ENCODE peak calls at places on chromosomes 12 and 14, in eight cellular contexts. One of them, this sample, is unnamed.

GRCh38 chr12:563250-563781 is 99.9 kb downstream of the NINJ2 start:
- DNase-seq in IMR-90: no peak
- DNase-seq in A549: no peak
- DNase-seq in WTC11: no peak
- DNase-seq in SK-N-SH: no peak
- DNase-seq in K562: no peak
- DNase-seq in GM12878: no peak
- DNase-seq in HepG2: no peak
- DNase-seq in this sample: no peak

GRCh38 chr12:131133015-131133905 is 179.6 kb downstream of the ADGRD1 start:
- DNase-seq in IMR-90: no peak
- DNase-seq in A549: no peak
- DNase-seq in WTC11: no peak
- DNase-seq in SK-N-SH: no peak
- DNase-seq in K562: no peak
- DNase-seq in GM12878: no peak
- DNase-seq in HepG2: no peak
- DNase-seq in this sample: no peak

GRCh38 chr14:101559250-101559623 is 2.1 kb upstream of the DIO3 start:
- DNase-seq in IMR-90: no peak
- DNase-seq in A549: no peak
- DNase-seq in WTC11: no peak
- DNase-seq in SK-N-SH: peak; percentile 26
- DNase-seq in K562: no peak
- DNase-seq in GM12878: no peak
- DNase-seq in HepG2: no peak
- DNase-seq in this sample: no peak

GRCh38 chr12:45730116-45730841 is 773 bp downstream of the ARID2 start:
- DNase-seq in IMR-90: peak; percentile 43
- DNase-seq in A549: peak; percentile 75
- DNase-seq in WTC11: peak; percentile 35
- DNase-seq in SK-N-SH: peak; percentile 56
- DNase-seq in K562: peak; percentile 63
- DNase-seq in GM12878: no peak
- DNase-seq in HepG2: no peak
- DNase-seq in this sample: peak; percentile 62

GRCh38 chr14:22976620-22977433 is 5.5 kb downstream of the AJUBA start:
- DNase-seq in IMR-90: peak; percentile 63
- DNase-seq in A549: peak; percentile 83
- DNase-seq in WTC11: no peak
- DNase-seq in SK-N-SH: no peak
- DNase-seq in K562: no peak
- DNase-seq in GM12878: no peak
- DNase-seq in HepG2: peak; percentile 99
- DNase-seq in this sample: no peak

GRCh38 chr14:97077253-97077653 is 280.1 kb downstream of the VRK1 start:
- DNase-seq in IMR-90: no peak
- DNase-seq in A549: peak; percentile 19
- DNase-seq in WTC11: no peak
- DNase-seq in SK-N-SH: peak; percentile 37
- DNase-seq in K562: peak; percentile 75
- DNase-seq in GM12878: peak; percentile 30
- DNase-seq in HepG2: no peak
- DNase-seq in this sample: no peak

GRCh38 chr14:20750194-20750593 is 4.5 kb downstream of the EDDM3A start:
- DNase-seq in IMR-90: no peak
- DNase-seq in A549: no peak
- DNase-seq in WTC11: no peak
- DNase-seq in SK-N-SH: no peak
- DNase-seq in K562: no peak
- DNase-seq in GM12878: no peak
- DNase-seq in HepG2: no peak
- DNase-seq in this sample: no peak

GRCh38 chr12:45415393-45415817 is 199.5 kb downstream of the ANO6 start:
- DNase-seq in IMR-90: peak; percentile 100
- DNase-seq in A549: peak; percentile 89
- DNase-seq in WTC11: no peak
- DNase-seq in SK-N-SH: no peak
- DNase-seq in K562: peak; percentile 56
- DNase-seq in GM12878: peak; percentile 17
- DNase-seq in HepG2: peak; percentile 2
- DNase-seq in this sample: no peak

GRCh38 chr12:65200007-65200665 is 30.8 kb downstream of the LEMD3 start:
- DNase-seq in IMR-90: peak; percentile 13
- DNase-seq in A549: no peak
- DNase-seq in WTC11: no peak
- DNase-seq in SK-N-SH: no peak
- DNase-seq in K562: no peak
- DNase-seq in GM12878: no peak
- DNase-seq in HepG2: no peak
- DNase-seq in this sample: no peak

GRCh38 chr14:42248131-42248530 is 641.5 kb downstream of the LRFN5 start:
- DNase-seq in IMR-90: no peak
- DNase-seq in A549: no peak
- DNase-seq in WTC11: no peak
- DNase-seq in SK-N-SH: no peak
- DNase-seq in K562: no peak
- DNase-seq in GM12878: no peak
- DNase-seq in HepG2: no peak
- DNase-seq in this sample: no peak

GRCh38 chr14:53306926-53307325 is 153.8 kb upstream of the DDHD1 start:
- DNase-seq in IMR-90: peak; percentile 71
- DNase-seq in A549: no peak
- DNase-seq in WTC11: no peak
- DNase-seq in SK-N-SH: no peak
- DNase-seq in K562: no peak
- DNase-seq in GM12878: no peak
- DNase-seq in HepG2: peak; percentile 16
- DNase-seq in this sample: no peak

GRCh38 chr12:3700861-3701260 is 52.0 kb downstream of the CRACR2A start:
- DNase-seq in IMR-90: peak; percentile 51
- DNase-seq in A549: no peak
- DNase-seq in WTC11: no peak
- DNase-seq in SK-N-SH: no peak
- DNase-seq in K562: no peak
- DNase-seq in GM12878: no peak
- DNase-seq in HepG2: no peak
- DNase-seq in this sample: no peak

GRCh38 chr12:79769860-79770485 is 79.2 kb upstream of the PAWR start:
- DNase-seq in IMR-90: no peak
- DNase-seq in A549: no peak
- DNase-seq in WTC11: no peak
- DNase-seq in SK-N-SH: no peak
- DNase-seq in K562: no peak
- DNase-seq in GM12878: no peak
- DNase-seq in HepG2: no peak
- DNase-seq in this sample: no peak

GRCh38 chr12:32201996-32202395 is 95.3 kb downstream of the BICD1 start:
- DNase-seq in IMR-90: no peak
- DNase-seq in A549: no peak
- DNase-seq in WTC11: no peak
- DNase-seq in SK-N-SH: no peak
- DNase-seq in K562: no peak
- DNase-seq in GM12878: no peak
- DNase-seq in HepG2: no peak
- DNase-seq in this sample: no peak

GRCh38 chr14:74402264-74403251 is 23.5 kb downstream of the SYNDIG1L start:
- DNase-seq in IMR-90: no peak
- DNase-seq in A549: no peak
- DNase-seq in WTC11: no peak
- DNase-seq in SK-N-SH: peak; percentile 47
- DNase-seq in K562: no peak
- DNase-seq in GM12878: no peak
- DNase-seq in HepG2: no peak
- DNase-seq in this sample: no peak

GRCh38 chr12:22046968-22047390 is 961 bp downstream of the CMAS start:
- DNase-seq in IMR-90: peak; percentile 34
- DNase-seq in A549: no peak
- DNase-seq in WTC11: no peak
- DNase-seq in SK-N-SH: no peak
- DNase-seq in K562: no peak
- DNase-seq in GM12878: no peak
- DNase-seq in HepG2: no peak
- DNase-seq in this sample: no peak

GRCh38 chr12:124233846-124234620 is 60.9 kb upstream of the RFLNA start:
- DNase-seq in IMR-90: no peak
- DNase-seq in A549: no peak
- DNase-seq in WTC11: no peak
- DNase-seq in SK-N-SH: no peak
- DNase-seq in K562: no peak
- DNase-seq in GM12878: no peak
- DNase-seq in HepG2: no peak
- DNase-seq in this sample: no peak

GRCh38 chr14:96592591-96593388 is 90.6 kb downstream of the PAPOLA start:
- DNase-seq in IMR-90: peak; percentile 17
- DNase-seq in A549: peak; percentile 45
- DNase-seq in WTC11: peak; percentile 80
- DNase-seq in SK-N-SH: peak; percentile 96
- DNase-seq in K562: peak; percentile 57
- DNase-seq in GM12878: no peak
- DNase-seq in HepG2: peak; percentile 10
- DNase-seq in this sample: peak; percentile 21

GRCh38 chr12:12721251-12721689 is 4.1 kb downstream of the CDKN1B start:
- DNase-seq in IMR-90: no peak
- DNase-seq in A549: peak; percentile 69
- DNase-seq in WTC11: no peak
- DNase-seq in SK-N-SH: no peak
- DNase-seq in K562: peak; percentile 44
- DNase-seq in GM12878: no peak
- DNase-seq in HepG2: no peak
- DNase-seq in this sample: no peak

GRCh38 chr12:111287125-111287900 is 81.6 kb downstream of the PHETA1 start:
- DNase-seq in IMR-90: no peak
- DNase-seq in A549: no peak
- DNase-seq in WTC11: no peak
- DNase-seq in SK-N-SH: no peak
- DNase-seq in K562: no peak
- DNase-seq in GM12878: no peak
- DNase-seq in HepG2: no peak
- DNase-seq in this sample: no peak

GRCh38 chr12:111283986-111284385 is 84.9 kb downstream of the PHETA1 start:
- DNase-seq in IMR-90: no peak
- DNase-seq in A549: no peak
- DNase-seq in WTC11: no peak
- DNase-seq in SK-N-SH: no peak
- DNase-seq in K562: no peak
- DNase-seq in GM12878: no peak
- DNase-seq in HepG2: no peak
- DNase-seq in this sample: no peak

GRCh38 chr12:111284709-111285108 is 84.2 kb downstream of the PHETA1 start:
- DNase-seq in IMR-90: no peak
- DNase-seq in A549: no peak
- DNase-seq in WTC11: no peak
- DNase-seq in SK-N-SH: no peak
- DNase-seq in K562: no peak
- DNase-seq in GM12878: no peak
- DNase-seq in HepG2: no peak
- DNase-seq in this sample: no peak

GRCh38 chr12:111288771-111289170 is 80.1 kb downstream of the PHETA1 start:
- DNase-seq in IMR-90: no peak
- DNase-seq in A549: no peak
- DNase-seq in WTC11: no peak
- DNase-seq in SK-N-SH: no peak
- DNase-seq in K562: no peak
- DNase-seq in GM12878: no peak
- DNase-seq in HepG2: no peak
- DNase-seq in this sample: no peak

GRCh38 chr12:111285191-111285590 is 83.7 kb downstream of the PHETA1 start:
- DNase-seq in IMR-90: no peak
- DNase-seq in A549: no peak
- DNase-seq in WTC11: peak; percentile 46
- DNase-seq in SK-N-SH: no peak
- DNase-seq in K562: no peak
- DNase-seq in GM12878: no peak
- DNase-seq in HepG2: no peak
- DNase-seq in this sample: no peak
- TF ChIP-seq USF2 in IMR-90: no peak
- TF ChIP-seq USF2 in A549: no peak
- TF ChIP-seq USF2 in WTC11: no peak
- TF ChIP-seq USF2 in SK-N-SH: no peak
- TF ChIP-seq USF2 in K562: no peak
- TF ChIP-seq USF2 in GM12878: no peak
- TF ChIP-seq USF2 in HepG2: no peak
- TF ChIP-seq USF2 in this sample: no peak

GRCh38 chr12:6167327-6168280 is 32.6 kb upstream of the CD9 start:
- DNase-seq in IMR-90: peak; percentile 99
- DNase-seq in A549: peak; percentile 61
- DNase-seq in WTC11: no peak
- DNase-seq in SK-N-SH: no peak
- DNase-seq in K562: peak; percentile 87
- DNase-seq in GM12878: peak; percentile 62
- DNase-seq in HepG2: peak; percentile 30
- DNase-seq in this sample: no peak

GRCh38 chr12:6166808-6167207 is 33.4 kb upstream of the CD9 start:
- DNase-seq in IMR-90: no peak
- DNase-seq in A549: no peak
- DNase-seq in WTC11: no peak
- DNase-seq in SK-N-SH: no peak
- DNase-seq in K562: no peak
- DNase-seq in GM12878: no peak
- DNase-seq in HepG2: no peak
- DNase-seq in this sample: no peak

GRCh38 chr12:6172086-6172485 is 28.1 kb upstream of the CD9 start:
- DNase-seq in IMR-90: no peak
- DNase-seq in A549: no peak
- DNase-seq in WTC11: no peak
- DNase-seq in SK-N-SH: no peak
- DNase-seq in K562: no peak
- DNase-seq in GM12878: no peak
- DNase-seq in HepG2: no peak
- DNase-seq in this sample: no peak

GRCh38 chr12:6171409-6172015 is 28.7 kb upstream of the CD9 start:
- DNase-seq in IMR-90: no peak
- DNase-seq in A549: no peak
- DNase-seq in WTC11: no peak
- DNase-seq in SK-N-SH: no peak
- DNase-seq in K562: peak; percentile 57
- DNase-seq in GM12878: no peak
- DNase-seq in HepG2: no peak
- DNase-seq in this sample: no peak

GRCh38 chr12:6169107-6169440 is 31.1 kb upstream of the CD9 start:
- DNase-seq in IMR-90: no peak
- DNase-seq in A549: no peak
- DNase-seq in WTC11: no peak
- DNase-seq in SK-N-SH: no peak
- DNase-seq in K562: no peak
- DNase-seq in GM12878: no peak
- DNase-seq in HepG2: no peak
- DNase-seq in this sample: no peak
- TF ChIP-seq USF2 in IMR-90: no peak
- TF ChIP-seq USF2 in A549: no peak
- TF ChIP-seq USF2 in WTC11: no peak
- TF ChIP-seq USF2 in SK-N-SH: no peak
- TF ChIP-seq USF2 in K562: no peak
- TF ChIP-seq USF2 in GM12878: no peak
- TF ChIP-seq USF2 in HepG2: no peak
- TF ChIP-seq USF2 in this sample: no peak

GRCh38 chr12:61654698-61655097 is 605.5 kb upstream of the USP15 start:
- DNase-seq in IMR-90: no peak
- DNase-seq in A549: peak; percentile 6
- DNase-seq in WTC11: no peak
- DNase-seq in SK-N-SH: no peak
- DNase-seq in K562: no peak
- DNase-seq in GM12878: no peak
- DNase-seq in HepG2: peak; percentile 7
- DNase-seq in this sample: no peak
- TF ChIP-seq USF2 in IMR-90: no peak
- TF ChIP-seq USF2 in A549: no peak
- TF ChIP-seq USF2 in WTC11: no peak
- TF ChIP-seq USF2 in SK-N-SH: no peak
- TF ChIP-seq USF2 in K562: no peak
- TF ChIP-seq USF2 in GM12878: no peak
- TF ChIP-seq USF2 in HepG2: no peak
- TF ChIP-seq USF2 in this sample: no peak

GRCh38 chr12:14981049-14981448 is 8.2 kb downstream of the PDE6H start:
- DNase-seq in IMR-90: no peak
- DNase-seq in A549: no peak
- DNase-seq in WTC11: no peak
- DNase-seq in SK-N-SH: no peak
- DNase-seq in K562: no peak
- DNase-seq in GM12878: no peak
- DNase-seq in HepG2: no peak
- DNase-seq in this sample: no peak
- TF ChIP-seq USF2 in IMR-90: no peak
- TF ChIP-seq USF2 in A549: no peak
- TF ChIP-seq USF2 in WTC11: no peak
- TF ChIP-seq USF2 in SK-N-SH: no peak
- TF ChIP-seq USF2 in K562: no peak
- TF ChIP-seq USF2 in GM12878: no peak
- TF ChIP-seq USF2 in HepG2: no peak
- TF ChIP-seq USF2 in this sample: no peak

This sample was measured in H1.